ENCODE peak calls at places on chromosomes 13 and 19, in eight cellular contexts. P, S, X, J, U, A, N and E are unnamed samples.

GRCh38 chr13:102659168-102659713 is 35.6 kb downstream of the METTL21C start:
- DNase-seq in J (no peak), N (no peak), X (no peak), S (no peak), U (no peak), A (no peak), P (no peak), E (no peak)

GRCh38 chr19:53308339-53308811 is 25.2 kb upstream of the ZNF845 start:
- DNase-seq in J (peak; percentile 9), A (no peak), S (no peak), P (no peak), X (no peak), N (peak; percentile 68), U (no peak), E (no peak)

GRCh38 chr13:35874704-35875103 is 256.5 kb downstream of the DCLK1 start:
- DNase-seq in N (no peak), J (no peak), X (no peak), P (no peak), A (no peak), S (no peak), U (peak; percentile 83), E (no peak)

GRCh38 chr19:48368942-48369341 is 4.8 kb downstream of the SYNGR4 start:
- DNase-seq in A (no peak), P (no peak), N (no peak), J (no peak), U (no peak), X (no peak), S (no peak), E (no peak)

GRCh38 chr19:33390908-33391630 is 17.6 kb downstream of the CEBPG start:
- DNase-seq in S (no peak), P (no peak), A (no peak), N (no peak), U (no peak), X (peak; percentile 10), J (no peak), E (no peak)

GRCh38 chr13:40617801-40618356 is 48.6 kb downstream of the FOXO1 start:
- DNase-seq in J (no peak), S (no peak), U (no peak), A (peak; percentile 56), N (no peak), X (no peak), P (no peak), E (no peak)

GRCh38 chr19:50777261-50777660 is 7.0 kb downstream of the GPR32 start:
- DNase-seq in S (no peak), J (no peak), X (no peak), A (no peak), P (no peak), N (no peak), U (no peak), E (no peak)

GRCh38 chr19:18208098-18208951 is 4.5 kb upstream of the RAB3A start:
- DNase-seq in A (no peak), N (peak; percentile 95), P (peak; percentile 57), U (no peak), S (no peak), X (peak; percentile 61), J (no peak), E (peak; percentile 34)

GRCh38 chr19:45638930-45639729 is at the start of gene EML2:
- DNase-seq in X (peak; percentile 72), P (peak; percentile 78), A (no peak), S (peak; percentile 41), N (peak; percentile 67), J (no peak), U (no peak), E (peak; percentile 39)

GRCh38 chr19:32041681-32042292 is 303.6 kb upstream of the ZNF507 start:
- DNase-seq in P (peak; percentile 46), X (no peak), U (no peak), A (peak; percentile 5), S (peak; percentile 2), N (peak; percentile 72), J (no peak), E (no peak)

GRCh38 chr13:23695711-23696512 is 125.7 kb downstream of the TNFRSF19 start:
- DNase-seq in S (no peak), A (peak; percentile 21), P (no peak), X (peak; percentile 79), J (no peak), U (no peak), N (no peak), E (peak; percentile 63)

GRCh38 chr19:47190167-47190727 is 40.8 kb downstream of the BBC3 start:
- DNase-seq in P (peak; percentile 70), J (peak; percentile 63), X (no peak), S (peak; percentile 98), N (peak; percentile 84), A (peak; percentile 20), U (no peak), E (peak; percentile 60)

GRCh38 chr19:19591133-19591825 is 27.2 kb downstream of the PBX4 start:
- DNase-seq in P (no peak), N (peak; percentile 98), A (peak; percentile 98), U (peak; percentile 59), S (peak; percentile 97), J (peak; percentile 94), X (peak; percentile 82), E (peak; percentile 96)

GRCh38 chr13:44726777-44727176 is 150.6 kb upstream of the TSC22D1 start:
- DNase-seq in S (no peak), P (no peak), J (no peak), N (no peak), X (no peak), U (no peak), A (peak; percentile 59), E (no peak)

GRCh38 chr13:93460005-93460404 is 233.4 kb downstream of the GPC6 start:
- DNase-seq in A (no peak), X (no peak), J (no peak), P (no peak), S (no peak), U (no peak), N (no peak), E (no peak)

GRCh38 chr13:48859168-48860105 is 116.3 kb upstream of the FNDC3A start:
- DNase-seq in A (no peak), S (no peak), J (no peak), U (no peak), N (no peak), P (no peak), X (peak; percentile 13), E (no peak)